ENCODE peak calls at places on chromosome 14, in seven cellular contexts. R is Kasumi-1; I is natural killer cell treated with Interleukin-12 subunit alpha and Interleukin-12 subunit beta and Interleukin-15 and Interleukin-18, amount 100 ng/mL, for 72 hours; J is GM12865; E is Caki2; N is T-helper 9 cell; F is adipocyte. P is an unnamed sample.

GRCh38 chr14:63938198-63939005 is 85.6 kb downstream of the SYNE2 start:
- DNase-seq in R (no peak), J (peak), N (no peak), I (peak), E (peak), F (no peak), P (no peak)

GRCh38 chr14:68191567-68192321 is 372.2 kb downstream of the RAD51B start:
- DNase-seq in R (no peak), E (peak), J (no peak), I (no peak), F (no peak), N (no peak), P (no peak)

GRCh38 chr14:99381688-99382060 is 99.0 kb downstream of the SETD3 start:
- DNase-seq in F (no peak), E (no peak), N (no peak), J (no peak), R (no peak), I (no peak), P (no peak)

GRCh38 chr14:39467889-39468524 is 35.8 kb upstream of the FBXO33 start:
- DNase-seq in R (peak), E (no peak), N (no peak), F (no peak), I (no peak), J (peak), P (no peak)

GRCh38 chr14:74549588-74549987 is 56.0 kb downstream of the ISCA2 start:
- DNase-seq in R (no peak), E (no peak), F (peak), N (no peak), J (no peak), I (no peak), P (no peak)

GRCh38 chr14:96962337-96962736 is 165.2 kb downstream of the VRK1 start:
- DNase-seq in J (peak), F (no peak), I (no peak), E (no peak), R (peak), N (no peak), P (no peak)

GRCh38 chr14:32203928-32204357 is 874 bp upstream of the RNU6-8 start:
- DNase-seq in F (peak), R (no peak), J (peak), I (no peak), E (peak), N (peak), P (no peak)

GRCh38 chr14:55160989-55161388 is 30.4 kb downstream of the DLGAP5 start:
- DNase-seq in I (no peak), J (peak), N (no peak), F (peak), E (peak), R (peak), P (no peak)

GRCh38 chr14:82447586-82447985 is 913.9 kb upstream of the SEL1L start:
- DNase-seq in F (no peak), J (no peak), N (no peak), R (no peak), E (no peak), I (no peak), P (no peak)

GRCh38 chr14:58703149-58703509 is 65.4 kb downstream of the DACT1 start:
- DNase-seq in E (no peak), J (no peak), F (no peak), I (no peak), R (no peak), N (no peak), P (no peak)

GRCh38 chr14:89185919-89186849 is 230.8 kb downstream of the FOXN3 start:
- DNase-seq in F (peak), R (no peak), I (no peak), J (no peak), N (no peak), E (peak), P (no peak)

GRCh38 chr14:24367506-24368214 is at the start of gene NFATC4:
- DNase-seq in I (no peak), F (peak), N (no peak), R (no peak), E (no peak), J (peak), P (no peak)

GRCh38 chr14:90575336-90575735 is 178.5 kb downstream of the CALM1 start:
- DNase-seq in E (no peak), F (no peak), N (no peak), R (no peak), I (no peak), J (no peak), P (no peak)

GRCh38 chr14:68789002-68789797 is 3.7 kb downstream of the ZFP36L1 start:
- DNase-seq in N (peak), F (peak), J (peak), I (peak), E (peak), R (peak), P (peak)

GRCh38 chr14:80546056-80546854 is 335.0 kb upstream of the DIO2 start:
- DNase-seq in J (no peak), R (no peak), F (no peak), N (no peak), I (no peak), E (no peak), P (no peak)

GRCh38 chr14:100896369-100897060 is 7.0 kb downstream of the RTL1 start:
- DNase-seq in E (no peak), I (no peak), N (no peak), F (no peak), R (no peak), J (no peak), P (no peak)

GRCh38 chr14:75927564-75928087 is 54.2 kb downstream of the TGFB3 start:
- DNase-seq in N (no peak), J (no peak), I (no peak), R (no peak), F (no peak), E (no peak), P (no peak)

GRCh38 chr14:86404425-86404824 is 874.5 kb downstream of the FLRT2 start:
- DNase-seq in R (no peak), E (no peak), F (peak), I (no peak), J (no peak), N (no peak), P (no peak)

P was measured in T-helper 17 cell.